ENCODE peak calls at places on chromosomes 11 and 22, in five cellular contexts. A is psoas muscle, V is prostate gland, D is WERI-Rb-1, W is lower lobe of right lung. H is an unnamed sample.

GRCh38 chr22:50032941-50033601 is 20.5 kb upstream of the IL17REL start:
- DNase-seq in A (no peak), W (no peak), D (no peak), V (no peak), H (no peak)

GRCh38 chr22:31556627-31557203 is 60.4 kb downstream of the SFI1 start:
- DNase-seq in W (no peak), V (peak; percentile 10), A (no peak), D (peak; percentile 37), H (no peak)

GRCh38 chr22:43905681-43906080 is 13.9 kb upstream of the PNPLA5 start:
- DNase-seq in V (no peak), W (no peak), D (peak; percentile 78), A (no peak), H (no peak)

GRCh38 chr11:41245184-41245583 is 214.3 kb downstream of the LRRC4C start:
- DNase-seq in D (no peak), V (no peak), W (no peak), A (no peak), H (no peak)

GRCh38 chr11:121829159-121829643 is 286.8 kb downstream of the BLID start:
- DNase-seq in V (no peak), D (no peak), W (no peak), A (peak; percentile 32), H (peak; percentile 53)

GRCh38 chr22:17412232-17412631 is 43.0 kb downstream of the CECR2 start:
- DNase-seq in D (no peak), V (no peak), A (no peak), W (peak; percentile 67), H (no peak)

GRCh38 chr11:133202816-133203215 is 329.5 kb downstream of the OPCML start:
- DNase-seq in A (no peak), D (no peak), V (no peak), W (no peak), H (no peak)

GRCh38 chr11:107752954-107753822 is 41.3 kb upstream of the SLN start:
- DNase-seq in A (no peak), V (no peak), W (no peak), D (no peak), H (no peak)

GRCh38 chr11:116694815-116695590 is 77.8 kb downstream of the BUD13 start:
- DNase-seq in V (no peak), A (no peak), W (no peak), D (no peak), H (no peak)

GRCh38 chr11:84136926-84137325 is 850.8 kb upstream of the CCDC90B start:
- DNase-seq in W (no peak), V (no peak), D (no peak), A (no peak), H (no peak)

GRCh38 chr11:990101-990500 is 46.4 kb downstream of the MUC6 start:
- DNase-seq in A (no peak), D (no peak), W (no peak), V (no peak), H (peak; percentile 33)

GRCh38 chr11:117717485-117718314 is 79.3 kb downstream of the DSCAML1 start:
- DNase-seq in D (no peak), W (peak; percentile 80), A (no peak), V (peak; percentile 53), H (peak; percentile 76)

GRCh38 chr11:122285021-122285420 is 169.0 kb upstream of the BLID start:
- DNase-seq in A (no peak), W (no peak), D (no peak), V (no peak), H (no peak)

GRCh38 chr11:102449651-102450570 is 2.7 kb downstream of the TMEM123 start:
- DNase-seq in A (no peak), D (no peak), V (no peak), W (no peak), H (no peak)

GRCh38 chr11:102448869-102449224 is 3.7 kb downstream of the TMEM123 start:
- DNase-seq in A (no peak), D (no peak), V (no peak), W (no peak), H (no peak)

GRCh38 chr11:102446606-102447005 is 6.0 kb downstream of the TMEM123 start:
- DNase-seq in D (no peak), V (no peak), A (no peak), W (no peak), H (no peak)

GRCh38 chr11:102447193-102447592 is 5.4 kb downstream of the TMEM123 start:
- DNase-seq in W (no peak), D (no peak), A (no peak), V (no peak), H (no peak)

DNA sequence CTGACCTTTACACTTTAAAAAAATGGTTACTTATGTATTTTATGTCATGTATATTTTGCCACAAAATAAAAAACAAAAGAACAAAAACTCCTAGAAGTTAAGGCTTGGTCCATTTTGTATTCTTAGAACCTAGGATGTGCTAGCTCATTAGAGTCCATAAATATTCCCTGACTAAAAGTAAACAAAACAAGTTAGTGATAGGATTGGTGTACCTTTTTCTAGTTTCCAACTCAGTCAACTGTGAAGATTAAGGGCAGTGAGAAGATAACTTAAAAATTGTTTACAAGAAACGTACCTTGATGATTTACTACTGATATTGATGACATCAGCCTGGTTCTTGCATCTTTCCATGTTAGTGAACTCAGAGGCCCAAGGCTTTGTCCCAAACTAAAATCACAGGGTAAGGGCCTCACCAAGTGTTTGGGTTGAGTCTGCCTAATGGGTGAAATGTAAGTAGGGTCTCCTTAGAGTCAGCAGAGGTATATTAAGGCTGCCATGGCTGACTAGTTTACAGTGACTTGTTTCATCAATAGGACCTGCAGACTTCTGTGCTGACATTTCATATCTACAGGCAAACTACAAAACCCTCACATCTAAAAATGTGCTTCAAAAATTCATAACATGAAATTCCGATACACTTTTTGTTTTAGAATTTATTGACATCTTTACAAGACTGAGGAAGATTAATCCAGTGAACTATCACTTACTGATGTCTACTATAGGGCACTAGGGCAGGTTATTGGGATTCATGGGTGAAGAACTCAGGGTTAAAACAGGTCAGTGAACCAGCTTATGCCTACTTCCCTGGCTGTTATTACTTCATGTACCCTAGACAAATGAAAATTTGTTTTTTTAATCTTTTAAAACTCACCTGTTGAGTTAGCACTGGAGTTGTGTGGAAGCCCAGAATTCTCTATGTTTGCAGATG is 4.4 kb downstream of the TMEM123 start:
- DNase-seq in D (no peak), A (no peak), V (no peak), W (no peak), H (no peak)
- H3K4me3 ChIP-seq in D (no peak overlapping the region), A (no peak overlapping the region), V (no peak overlapping the region), W (no peak overlapping the region), H (no peak overlapping the region)

GRCh38 chr11:35031869-35032268 is 107.1 kb upstream of the CD44 start:
- DNase-seq in A (no peak), W (no peak), D (no peak), V (no peak), H (no peak)

GRCh38 chr11:35034401-35034800 is 104.6 kb upstream of the CD44 start:
- DNase-seq in V (no peak), A (no peak), D (no peak), W (no peak), H (no peak)

GRCh38 chr11:35033011-35033410 is 106.0 kb upstream of the CD44 start:
- DNase-seq in A (no peak), D (no peak), W (peak; percentile 63), V (no peak), H (no peak)

GRCh38 chr11:35030716-35031213 is 108.2 kb upstream of the CD44 start:
- DNase-seq in D (no peak), A (peak; percentile 76), W (no peak), V (no peak), H (peak; percentile 63)

GRCh38 chr11:35029979-35030378 is 109.0 kb upstream of the CD44 start:
- DNase-seq in A (no peak), W (no peak), D (no peak), V (no peak), H (no peak)
- H3K9me3 ChIP-seq in A (no peaks in the 10 kb centered on the region), W (no peaks in the 10 kb centered on the region), D (no peaks in the 10 kb centered on the region), V (no peaks in the 10 kb centered on the region), H (no peaks in the 10 kb centered on the region)

DNA sequence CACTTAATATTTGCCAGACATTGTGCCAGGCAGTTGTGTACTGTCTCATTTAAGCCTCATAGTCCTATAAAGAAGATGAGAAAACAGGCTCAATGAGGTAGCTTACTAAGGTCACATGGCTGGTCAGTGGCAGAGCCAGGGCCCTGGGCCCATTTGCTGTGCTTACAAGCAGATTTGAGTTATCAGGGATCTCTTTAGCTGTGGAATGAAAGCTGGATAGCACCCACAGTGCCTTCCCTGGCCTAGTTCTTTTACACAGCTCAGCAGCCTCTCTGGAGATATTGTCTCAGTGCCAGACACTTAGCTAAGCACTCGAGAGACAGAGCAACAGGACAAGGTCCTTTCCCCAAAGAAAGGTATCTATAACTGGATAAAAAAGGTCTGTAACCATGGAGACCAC is 6.1 kb downstream of the TMEM86A start:
- DNase-seq in D (no peak), A (no peak), W (no peak), V (no peak), H (peak; percentile 70)
- H3K4me3 ChIP-seq in D (no peak overlapping the region), A (no peak overlapping the region), W (no peak overlapping the region), V (no peak overlapping the region), H (no peak overlapping the region)

DNA sequence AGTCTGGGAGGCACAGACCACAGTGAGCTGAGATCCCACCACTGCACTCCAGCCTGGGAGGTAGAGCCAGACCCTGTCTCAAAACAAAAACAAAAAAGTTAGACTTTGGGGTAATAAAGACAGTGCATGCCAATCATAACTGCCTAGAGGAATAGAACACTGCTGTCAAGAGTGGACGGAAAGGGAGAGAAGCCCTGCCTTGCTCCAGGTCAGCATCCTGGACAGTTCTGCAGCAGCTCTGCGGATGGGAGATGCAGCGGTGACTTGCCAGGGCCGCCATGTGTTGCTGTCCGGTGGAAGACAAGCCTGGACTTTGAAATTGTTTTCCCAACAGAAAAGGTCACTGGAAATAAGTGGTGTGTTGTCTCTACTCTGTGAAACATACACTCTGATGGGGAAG is 618.2 kb downstream of the TBC1D22A start:
- DNase-seq in A (no peak), D (peak; percentile 1), W (peak; percentile 14), V (no peak), H (no peak)
- H3K9me3 ChIP-seq in A (no peaks in the 10 kb centered on the region), D (no peaks in the 10 kb centered on the region), W (no peaks in the 10 kb centered on the region), V (no peaks in the 10 kb centered on the region), H (no peaks in the 10 kb centered on the region)

H was measured in right cardiac atrium.